ENCODE peak calls at places on chromosome 13, in ten cellular contexts. Z is A673, Y is Peyer's patch, V is heart left ventricle, R is RWPE2, E is astrocyte, N is colonic mucosa, W is aorta, I is PC-9, D is pancreas. A is an unnamed sample. For H3K9me3, the result is how much of the 10 kb centered on the place peaks cover.

GRCh38 chr13:99124695-99125334 is 75.8 kb upstream of the UBAC2 start:
- DNase-seq in Z (peak), Y (no peak), V (no peak), R (no peak), E (peak), N (no peak), W (no peak), I (peak), D (no peak), A (no peak)

GRCh38 chr13:51729853-51730553 is 74.0 kb downstream of the DHRS12 start:
- DNase-seq in Z (peak), Y (no peak), V (peak), R (no peak), E (peak), N (no peak), W (peak), I (no peak), D (no peak), A (no peak)

GRCh38 chr13:26694609-26695359 is 65.8 kb downstream of the GPR12 start:
- DNase-seq in Z (no peak), Y (no peak), V (no peak), R (no peak), E (no peak), N (no peak), W (no peak), I (no peak), D (no peak), A (no peak)

GRCh38 chr13:27425918-27426630 is 1.7 kb downstream of the GTF3A start:
- DNase-seq in Z (peak), Y (peak), V (peak), R (peak), E (peak), N (peak), W (peak), I (peak), D (peak), A (peak)

GRCh38 chr13:32734511-32734910 is 148.3 kb downstream of the PDS5B start:
- DNase-seq in Z (peak), Y (no peak), V (no peak), R (no peak), E (peak), N (no peak), W (no peak), I (no peak), D (no peak), A (no peak)

GRCh38 chr13:40665061-40665753 is 1.2 kb downstream of the FOXO1 start:
- DNase-seq in Z (peak), Y (peak), V (peak), R (no peak), E (peak), N (peak), W (peak), I (no peak), D (peak), A (peak)

GRCh38 chr13:65540064-65540635 is 1690.0 kb downstream of the PCDH9 start:
- DNase-seq in Z (peak), Y (no peak), V (no peak), R (no peak), E (peak), N (no peak), W (no peak), I (no peak), D (no peak), A (no peak)

GRCh38 chr13:81487151-81487550 is 1146.2 kb upstream of the SPRY2 start:
- DNase-seq in Z (peak), Y (no peak), V (no peak), R (no peak), E (no peak), N (peak), W (no peak), I (no peak), D (no peak), A (no peak)

GRCh38 chr13:85806553-85807175 is 7.4 kb upstream of the SLITRK6 start:
- DNase-seq in Z (peak), Y (no peak), V (no peak), R (no peak), E (peak), N (no peak), W (no peak), I (peak), D (no peak), A (no peak)

GRCh38 chr13:40566811-40567210 is 99.6 kb downstream of the FOXO1 start:
- DNase-seq in Z (no peak), Y (no peak), V (no peak), R (no peak), E (no peak), N (no peak), W (no peak), I (no peak), D (no peak), A (no peak)

GRCh38 chr13:113992276-113993005 is 18.6 kb upstream of the C13orf46 start:
- DNase-seq in Z (no peak), Y (no peak), V (peak), R (peak), E (no peak), N (no peak), W (no peak), I (no peak), D (no peak), A (no peak)

GRCh38 chr13:63393112-63393511 is 1977.5 kb upstream of the PCDH20 start:
- DNase-seq in Z (no peak), Y (no peak), V (no peak), R (no peak), E (no peak), N (no peak), W (no peak), I (no peak), D (no peak), A (no peak)

GRCh38 chr13:76638882-76639281 is 247.3 kb downstream of the KCTD12 start:
- DNase-seq in Z (no peak), Y (no peak), V (no peak), R (no peak), E (no peak), N (no peak), W (no peak), I (no peak), D (no peak), A (no peak)

DNA sequence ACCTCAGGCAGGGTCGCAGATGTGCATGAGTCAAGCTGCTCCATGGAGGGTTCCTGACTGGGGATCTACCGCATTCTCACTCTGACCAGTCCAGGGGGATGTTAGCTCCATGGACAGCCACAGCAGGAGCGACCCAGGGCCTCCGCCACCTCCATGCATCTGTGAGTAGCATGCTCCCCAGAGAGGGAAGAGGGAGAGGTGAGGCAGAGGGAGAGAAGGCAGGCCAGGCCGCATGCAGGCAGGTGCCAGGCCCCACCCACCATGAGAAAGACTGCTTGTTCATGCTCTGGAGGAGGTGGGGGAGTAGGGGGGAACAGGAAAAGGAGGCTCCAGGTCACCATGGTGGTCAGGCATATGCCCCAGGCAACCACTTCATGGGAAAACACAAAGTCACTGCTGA is 20.3 kb downstream of the TUBA3C start:
- DNase-seq in Z (no peak), Y (no peak), V (no peak), R (no peak), E (no peak), N (no peak), W (no peak), I (no peak), D (no peak), A (no peak)
- H3K9me3 ChIP-seq in Z (under half), Y (under half), V (under half), R (under half), E (under half), N (under half), W (under half), I (under half), D (under half), A (under half)

GRCh38 chr13:43003010-43003409 is 11.0 kb upstream of the EPSTI1 start:
- DNase-seq in Z (no peak), Y (no peak), V (no peak), R (peak), E (no peak), N (no peak), W (no peak), I (no peak), D (no peak), A (no peak)
- H3K27ac ChIP-seq in Z (no peak), Y (no peak), V (no peak), R (peak), E (no peak), N (no peak), W (no peak), I (no peak), D (no peak), A (no peak)

GRCh38 chr13:38418286-38418685 is 68.6 kb downstream of the UFM1 start:
- DNase-seq in Z (no peak), Y (no peak), V (no peak), R (no peak), E (no peak), N (no peak), W (no peak), I (no peak), D (no peak), A (no peak)

GRCh38 chr13:38421590-38422560 is 72.2 kb downstream of the UFM1 start:
- DNase-seq in Z (no peak), Y (no peak), V (no peak), R (no peak), E (peak), N (no peak), W (no peak), I (no peak), D (no peak), A (no peak)

GRCh38 chr13:38417727-38418126 is 68.1 kb downstream of the UFM1 start:
- DNase-seq in Z (peak), Y (no peak), V (no peak), R (no peak), E (no peak), N (no peak), W (no peak), I (no peak), D (no peak), A (no peak)

GRCh38 chr13:38417241-38417640 is 67.6 kb downstream of the UFM1 start:
- DNase-seq in Z (no peak), Y (no peak), V (no peak), R (no peak), E (no peak), N (no peak), W (no peak), I (no peak), D (no peak), A (no peak)

GRCh38 chr13:38419312-38419873 is 69.7 kb downstream of the UFM1 start:
- DNase-seq in Z (no peak), Y (no peak), V (no peak), R (no peak), E (no peak), N (no peak), W (no peak), I (no peak), D (no peak), A (no peak)
- H3K9me3 ChIP-seq in Z (under half), Y (under half), V (under half), R (under half), E (under half), N (under half), W (under half), I (under half), D (under half), A (under half)

GRCh38 chr13:94708971-94709614 is 3.3 kb downstream of the SOX21 start:
- DNase-seq in Z (no peak), Y (no peak), V (no peak), R (no peak), E (no peak), N (no peak), W (no peak), I (no peak), D (no peak), A (no peak)

GRCh38 chr13:94706854-94707399 is 5.4 kb downstream of the SOX21 start:
- DNase-seq in Z (no peak), Y (no peak), V (no peak), R (no peak), E (no peak), N (no peak), W (no peak), I (no peak), D (no peak), A (no peak)

GRCh38 chr13:94707400-94708021 is 4.8 kb downstream of the SOX21 start:
- DNase-seq in Z (no peak), Y (no peak), V (no peak), R (no peak), E (no peak), N (no peak), W (no peak), I (no peak), D (no peak), A (no peak)

GRCh38 chr13:94706101-94706853 is 6.1 kb downstream of the SOX21 start:
- DNase-seq in Z (no peak), Y (no peak), V (no peak), R (no peak), E (no peak), N (no peak), W (no peak), I (no peak), D (no peak), A (no peak)

GRCh38 chr13:94708031-94708571 is 4.2 kb downstream of the SOX21 start:
- DNase-seq in Z (peak), Y (no peak), V (no peak), R (no peak), E (no peak), N (no peak), W (no peak), I (no peak), D (no peak), A (no peak)
- H3K27ac ChIP-seq in Z (no peak), Y (no peak), V (no peak), R (no peak), E (no peak), N (no peak), W (no peak), I (no peak), D (no peak), A (no peak)

A was measured in CD4-positive, alpha-beta T cell.